ENCODE peak calls at places on chromosome 1, in seven cellular contexts. V is heart left ventricle, B is heart right ventricle, J is aorta, U is H9, G is tibial nerve, X is HL-60. E is an unnamed sample.

GRCh38 chr1:60283690-60284089 is 210.1 kb upstream of the C1orf87 start:
- DNase-seq in V (no peak), B (no peak), J (no peak), U (no peak), G (no peak), X (no peak), E (peak; percentile 16)

GRCh38 chr1:154624756-154625643 is 17.0 kb upstream of the ADAR start:
- DNase-seq in V (no peak), B (no peak), J (no peak), U (no peak), G (no peak), X (no peak), E (no peak)

GRCh38 chr1:209530990-209531389 is 52.5 kb upstream of the CAMK1G start:
- DNase-seq in V (no peak), B (no peak), J (no peak), U (no peak), G (no peak), X (no peak), E (no peak)

GRCh38 chr1:23074012-23074411 is 54.7 kb downstream of the KDM1A start:
- DNase-seq in V (no peak), B (no peak), J (no peak), U (no peak), G (no peak), X (no peak), E (no peak)

GRCh38 chr1:6505367-6506209 is 14.1 kb upstream of the PLEKHG5 start:
- DNase-seq in V (no peak), B (no peak), J (no peak), U (no peak), G (no peak), X (no peak), E (no peak)

GRCh38 chr1:169024800-169025253 is 81.7 kb upstream of the ATP1B1 start:
- DNase-seq in V (no peak), B (no peak), J (no peak), U (no peak), G (no peak), X (no peak), E (no peak)

GRCh38 chr1:32989160-32989894 is 24.7 kb upstream of the RNF19B start:
- DNase-seq in V (peak; percentile 87), B (peak; percentile 42), J (peak; percentile 90), U (no peak), G (peak; percentile 45), X (peak; percentile 81), E (no peak)

GRCh38 chr1:183470147-183470960 is 1.9 kb upstream of the SMG7 start:
- DNase-seq in V (peak; percentile 90), B (peak; percentile 88), J (peak; percentile 91), U (peak; percentile 79), G (peak; percentile 70), X (peak; percentile 74), E (peak; percentile 84)

GRCh38 chr1:156870734-156871133 is 10.1 kb downstream of the NTRK1 start:
- DNase-seq in V (no peak), B (no peak), J (no peak), U (no peak), G (no peak), X (no peak), E (no peak)

GRCh38 chr1:235648407-235648907 is 1.1 kb downstream of the GNG4 start:
- DNase-seq in V (no peak), B (no peak), J (no peak), U (no peak), G (no peak), X (no peak), E (peak; percentile 76)

GRCh38 chr1:215719569-215719968 is 152.5 kb downstream of the KCTD3 start:
- DNase-seq in V (no peak), B (no peak), J (no peak), U (no peak), G (no peak), X (no peak), E (no peak)

GRCh38 chr1:3432306-3432705 is 22.2 kb upstream of the ARHGEF16 start:
- DNase-seq in V (peak; percentile 18), B (peak; percentile 11), J (peak; percentile 47), U (no peak), G (no peak), X (no peak), E (no peak)

GRCh38 chr1:40421348-40421693 is 29.0 kb upstream of the ZFP69B start:
- DNase-seq in V (no peak), B (no peak), J (no peak), U (no peak), G (no peak), X (no peak), E (no peak)
- H3K27ac ChIP-seq in V (no peak overlapping the region), B (no peak overlapping the region), J (no peak overlapping the region), U (no peak overlapping the region), G (no peak overlapping the region), X (no peak overlapping the region), E (no peak overlapping the region)

GRCh38 chr1:192939440-192939839 is 119.7 kb downstream of the UCHL5 start:
- DNase-seq in V (no peak), B (no peak), J (no peak), U (no peak), G (no peak), X (no peak), E (no peak)

GRCh38 chr1:192937128-192937527 is 122.0 kb downstream of the UCHL5 start:
- DNase-seq in V (no peak), B (no peak), J (no peak), U (no peak), G (no peak), X (no peak), E (no peak)

GRCh38 chr1:192941722-192942411 is 117.3 kb downstream of the UCHL5 start:
- DNase-seq in V (no peak), B (no peak), J (no peak), U (no peak), G (no peak), X (no peak), E (no peak)

GRCh38 chr1:192933744-192934143 is 124.9 kb downstream of the RGS2 start:
- DNase-seq in V (no peak), B (no peak), J (no peak), U (no peak), G (no peak), X (no peak), E (no peak)

DNA sequence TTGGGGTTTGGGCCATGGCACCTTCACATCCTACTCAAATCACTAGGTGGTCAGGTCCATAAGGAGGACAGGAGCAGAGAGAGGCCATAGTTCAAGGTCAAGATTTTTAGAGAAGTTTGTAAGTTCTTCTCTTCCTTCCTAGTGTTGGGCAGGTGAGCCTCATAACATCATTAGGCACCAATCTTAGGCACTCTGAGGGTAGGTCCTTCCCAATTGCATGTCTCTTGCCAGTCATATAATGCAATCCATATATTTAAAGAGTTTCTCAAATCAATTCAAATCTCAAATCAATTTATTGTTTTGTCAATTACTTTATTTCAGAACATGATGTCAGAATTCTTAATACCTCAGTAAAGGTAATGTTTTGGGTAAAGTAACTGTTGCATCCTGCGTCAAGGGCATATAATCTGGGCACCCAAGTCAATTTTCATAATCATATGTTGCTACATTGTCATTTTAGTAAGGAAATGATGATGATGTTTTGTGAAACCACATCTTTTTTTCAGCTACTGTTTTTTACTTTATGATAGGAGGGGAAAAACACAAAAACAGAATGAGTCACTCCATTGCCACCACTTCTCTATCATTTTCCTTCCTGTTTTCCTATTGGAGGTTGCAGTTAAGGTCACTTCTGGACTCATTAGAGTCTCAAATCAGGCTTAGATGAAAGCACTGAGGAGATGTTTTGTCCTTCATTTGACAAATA is 122.7 kb downstream of the UCHL5 start:
- DNase-seq in V (no peak), B (no peak), J (no peak), U (no peak), G (no peak), X (no peak), E (no peak)
- H3K27ac ChIP-seq in V (no peak overlapping the region), B (no peak overlapping the region), J (no peak overlapping the region), U (no peak overlapping the region), G (no peak overlapping the region), X (no peak overlapping the region), E (no peak overlapping the region)

GRCh38 chr1:182163821-182164223 is 102.3 kb upstream of the ZNF648 start:
- DNase-seq in V (peak; percentile 35), B (peak; percentile 54), J (peak; percentile 51), U (no peak), G (peak; percentile 58), X (no peak), E (no peak)

GRCh38 chr1:182159443-182159842 is 97.9 kb upstream of the ZNF648 start:
- DNase-seq in V (no peak), B (no peak), J (no peak), U (no peak), G (no peak), X (no peak), E (no peak)

GRCh38 chr1:182166321-182166720 is 104.8 kb upstream of the ZNF648 start:
- DNase-seq in V (no peak), B (no peak), J (no peak), U (no peak), G (no peak), X (no peak), E (no peak)

GRCh38 chr1:182166750-182167149 is 105.2 kb upstream of the ZNF648 start:
- DNase-seq in V (no peak), B (no peak), J (no peak), U (no peak), G (no peak), X (no peak), E (no peak)

DNA sequence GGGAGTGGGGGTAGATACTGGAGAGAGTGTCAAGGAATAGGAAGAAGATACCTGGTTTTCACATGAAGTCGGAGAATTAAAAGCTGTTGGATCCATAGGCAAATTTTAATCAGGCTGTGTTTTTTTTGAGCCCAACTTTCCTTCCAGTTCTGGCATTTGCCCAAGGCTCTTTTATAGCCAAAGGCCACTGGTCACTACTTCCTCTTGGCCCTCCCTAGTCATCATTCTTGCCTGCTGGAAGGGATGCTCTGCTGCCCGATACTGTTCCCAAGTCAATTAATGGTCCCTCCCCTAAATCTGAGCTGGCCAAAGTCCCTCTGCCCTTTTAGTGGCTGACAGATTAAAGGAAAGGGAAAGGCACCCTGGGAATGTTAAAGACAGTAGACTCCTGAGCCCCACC is 102.8 kb upstream of the ZNF648 start:
- DNase-seq in V (no peak), B (no peak), J (peak; percentile 53), U (no peak), G (peak; percentile 39), X (no peak), E (no peak)
- H3K27ac ChIP-seq in V (peak overlapping the region; percentile 7), B (no peak overlapping the region), J (no peak overlapping the region), U (no peak overlapping the region), G (peak overlapping the region; percentile 73), X (no peak overlapping the region), E (no peak overlapping the region)

GRCh38 chr1:104801344-104801743 is 1051.6 kb downstream of the AMY1C start:
- DNase-seq in V (no peak), B (no peak), J (no peak), U (no peak), G (no peak), X (no peak), E (no peak)

GRCh38 chr1:104794035-104794434 is 1044.3 kb downstream of the AMY1C start:
- DNase-seq in V (no peak), B (no peak), J (no peak), U (no peak), G (no peak), X (no peak), E (no peak)

GRCh38 chr1:104795931-104796330 is 1046.2 kb downstream of the AMY1C start:
- DNase-seq in V (no peak), B (no peak), J (no peak), U (no peak), G (no peak), X (no peak), E (no peak)

DNA sequence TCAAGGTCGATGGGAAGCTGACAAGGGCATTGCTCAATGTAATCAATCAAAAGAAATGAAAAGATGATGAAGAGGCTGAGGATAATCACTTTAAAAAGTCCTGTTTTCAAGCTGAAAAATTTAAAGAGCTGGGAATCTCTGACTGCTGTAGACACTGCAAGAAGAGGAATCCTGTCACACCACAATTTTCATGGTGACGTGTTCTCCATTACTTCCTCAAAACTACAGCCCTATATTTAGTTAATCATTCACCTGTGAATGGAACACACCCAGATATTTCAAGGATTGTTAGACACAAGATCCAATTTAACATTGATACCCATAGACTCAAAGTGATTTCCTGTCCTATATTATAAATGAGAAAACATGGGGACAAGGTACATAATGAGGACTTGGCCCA is 1048.3 kb downstream of the AMY1C start:
- DNase-seq in V (no peak), B (no peak), J (no peak), U (no peak), G (no peak), X (no peak), E (no peak)
- H3K27ac ChIP-seq in V (no peak overlapping the region), B (no peak overlapping the region), J (no peak overlapping the region), U (no peak overlapping the region), G (no peak overlapping the region), X (no peak overlapping the region), E (no peak overlapping the region)

E was measured in pancreas.